ENCODE peak calls at places on chromosomes 3 and 15, in four cellular contexts. P is GM12878, N is K562, B is H1. R is an unnamed sample.

GRCh38 chr15:69117431-69117841 is 43.0 kb upstream of the GLCE start:
- DNase-seq in P (no peak), N (no peak), B (peak; percentile 38), R (no peak)

GRCh38 chr3:14016900-14017475 is 107.7 kb downstream of the CHCHD4 start:
- DNase-seq in P (no peak), N (no peak), B (no peak), R (no peak)

GRCh38 chr3:127000792-127001191 is 17.9 kb downstream of the PLXNA1 start:
- DNase-seq in P (no peak), N (no peak), B (no peak), R (no peak)

GRCh38 chr3:109355625-109356441 is 18.5 kb upstream of the DPPA4 start:
- DNase-seq in P (no peak), N (no peak), B (peak; percentile 92), R (no peak)

GRCh38 chr3:71051893-71052687 is 531.4 kb downstream of the FOXP1 start:
- DNase-seq in P (no peak), N (no peak), B (no peak), R (no peak)

GRCh38 chr15:45377630-45378148 is 655 bp downstream of the GATM start:
- DNase-seq in P (no peak), N (no peak), B (no peak), R (no peak)

GRCh38 chr3:65883614-65884013 is 155.1 kb downstream of the MAGI1 start:
- DNase-seq in P (no peak), N (no peak), B (no peak), R (no peak)

GRCh38 chr15:41207687-41208448 is 22.7 kb downstream of the EXD1 start:
- DNase-seq in P (no peak), N (no peak), B (no peak), R (no peak)

GRCh38 chr15:65189102-65189740 is 4.1 kb upstream of the CLPX start:
- DNase-seq in P (no peak), N (peak; percentile 49), B (peak; percentile 21), R (no peak)

GRCh38 chr3:81758275-81758674 is 3.2 kb downstream of the GBE1 start:
- DNase-seq in P (no peak), N (no peak), B (no peak), R (no peak)

GRCh38 chr15:101028772-101029438 is 109.7 kb downstream of the LRRK1 start:
- DNase-seq in P (no peak), N (no peak), B (no peak), R (no peak)

GRCh38 chr3:15284121-15284889 is 48.1 kb downstream of the SH3BP5 start:
- DNase-seq in P (no peak), N (no peak), B (no peak), R (no peak)

GRCh38 chr3:43894176-43895049 is 203.7 kb downstream of the ABHD5 start:
- DNase-seq in P (no peak), N (peak; percentile 71), B (peak; percentile 39), R (no peak)

GRCh38 chr3:112615942-112616731 is 24.8 kb downstream of the CCDC80 start:
- DNase-seq in P (no peak), N (no peak), B (no peak), R (no peak)

GRCh38 chr3:134212898-134213665 is 37.6 kb downstream of the RYK start:
- DNase-seq in P (peak; percentile 51), N (peak; percentile 63), B (peak; percentile 73), R (peak; percentile 14)

GRCh38 chr3:71309342-71309741 is 274.2 kb downstream of the FOXP1 start:
- DNase-seq in P (no peak), N (no peak), B (no peak), R (no peak)

GRCh38 chr15:61556037-61556648 is 327.0 kb upstream of the RORA start:
- DNase-seq in P (no peak), N (no peak), B (no peak), R (no peak)

GRCh38 chr3:112763258-112763657 is 83.4 kb downstream of the CD200R1L start:
- DNase-seq in P (no peak), N (no peak), B (no peak), R (no peak)

DNA sequence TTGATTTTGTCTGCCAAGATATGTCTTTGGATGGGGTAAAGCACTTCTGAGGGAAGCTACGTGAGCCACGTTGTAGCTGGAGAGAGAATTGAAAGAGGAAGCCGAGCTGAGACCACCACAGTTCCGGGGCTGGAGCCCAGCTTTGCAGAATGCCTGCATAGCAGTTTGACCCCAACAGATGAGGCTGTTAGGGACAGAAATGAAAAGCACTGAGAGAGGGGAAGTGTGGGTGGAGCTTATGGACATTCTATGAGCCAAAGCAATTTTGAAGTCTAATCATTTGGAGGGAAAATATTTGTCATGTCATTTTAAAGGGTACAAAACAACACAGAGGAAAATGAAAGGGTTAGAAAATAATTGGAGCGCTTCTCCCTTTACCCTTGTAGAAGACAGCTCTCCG is 45.4 kb downstream of the LIPC start:
- DNase-seq in P (no peak), N (no peak), B (no peak), R (no peak)
- TF ChIP-seq POLR2A in P (no peak), N (no peak), B (no peak), R (no peak)

GRCh38 chr3:149480326-149481017 is 6.0 kb downstream of the TM4SF4 start:
- DNase-seq in P (peak; percentile 52), N (peak; percentile 68), B (peak; percentile 80), R (peak; percentile 48)
- TF ChIP-seq POLR2AphosphoS5 in P (no peak), N (no peak), B (no peak), R (no peak)

GRCh38 chr3:107217161-107217560 is 160.1 kb upstream of the CCDC54 start:
- DNase-seq in P (no peak), N (no peak), B (no peak), R (no peak)
- TF ChIP-seq TAF1 in P (no peak), N (no peak), B (no peak), R (no peak)

GRCh38 chr3:98732239-98733054 is 30.7 kb upstream of the ST3GAL6 start:
- DNase-seq in P (no peak), N (no peak), B (peak; percentile 31), R (peak; percentile 39)
- TF ChIP-seq POLR2A in P (peak; percentile 81), N (no peak), B (peak; percentile 35), R (peak; percentile 84)

GRCh38 chr3:148948913-148949657 is 42.3 kb upstream of the GYG1 start:
- DNase-seq in P (no peak), N (no peak), B (no peak), R (no peak)

GRCh38 chr3:148954981-148955380 is 36.4 kb upstream of the GYG1 start:
- DNase-seq in P (no peak), N (no peak), B (no peak), R (no peak)

GRCh38 chr3:148953094-148953493 is 38.2 kb upstream of the GYG1 start:
- DNase-seq in P (no peak), N (no peak), B (no peak), R (no peak)

GRCh38 chr3:148950806-148951205 is 40.5 kb upstream of the GYG1 start:
- DNase-seq in P (no peak), N (no peak), B (no peak), R (no peak)

DNA sequence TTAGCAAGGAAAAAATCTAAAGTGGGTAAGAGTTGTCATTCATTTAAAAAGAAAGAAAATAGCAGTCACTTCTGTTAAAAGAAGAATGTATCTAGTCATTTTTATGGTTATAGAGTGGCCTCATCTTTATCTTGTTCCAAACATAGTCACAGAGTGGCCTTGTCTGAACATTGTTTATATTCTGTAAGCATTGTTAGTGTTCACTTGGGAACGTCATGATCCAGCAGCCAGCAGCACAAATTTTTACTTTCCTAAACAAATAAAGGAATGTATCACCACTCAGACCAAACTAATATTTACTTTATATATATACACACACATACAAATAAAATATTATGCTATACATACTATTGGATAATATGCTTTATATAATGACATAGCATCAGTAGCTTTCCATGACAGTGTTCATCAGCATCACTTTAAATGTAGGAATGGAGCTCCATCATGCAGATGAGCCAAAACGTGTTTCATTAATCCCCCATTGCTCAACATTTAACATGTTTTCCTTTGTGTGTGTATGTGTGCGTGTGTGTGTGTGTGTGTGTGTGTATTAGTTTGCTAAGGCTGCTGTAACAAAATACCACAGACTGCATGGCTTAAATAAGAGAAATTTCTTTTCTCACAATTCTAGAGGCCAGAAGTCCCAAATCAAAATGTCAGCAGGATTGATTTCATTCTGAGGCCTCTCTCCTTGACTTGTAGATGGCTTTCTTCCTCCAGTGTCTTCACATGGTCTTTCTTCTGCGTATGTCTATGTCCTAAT is 39.6 kb upstream of the GYG1 start:
- DNase-seq in P (no peak), N (no peak), B (no peak), R (no peak)
- TF ChIP-seq POLR2AphosphoS5 in P (no peak), N (no peak), B (no peak), R (no peak)

GRCh38 chr3:96331341-96331740 is 483.1 kb upstream of the EPHA6 start:
- DNase-seq in P (no peak), N (no peak), B (no peak), R (no peak)
- TF ChIP-seq TAF1 in P (no peak), N (no peak), B (no peak), R (no peak)

DNA sequence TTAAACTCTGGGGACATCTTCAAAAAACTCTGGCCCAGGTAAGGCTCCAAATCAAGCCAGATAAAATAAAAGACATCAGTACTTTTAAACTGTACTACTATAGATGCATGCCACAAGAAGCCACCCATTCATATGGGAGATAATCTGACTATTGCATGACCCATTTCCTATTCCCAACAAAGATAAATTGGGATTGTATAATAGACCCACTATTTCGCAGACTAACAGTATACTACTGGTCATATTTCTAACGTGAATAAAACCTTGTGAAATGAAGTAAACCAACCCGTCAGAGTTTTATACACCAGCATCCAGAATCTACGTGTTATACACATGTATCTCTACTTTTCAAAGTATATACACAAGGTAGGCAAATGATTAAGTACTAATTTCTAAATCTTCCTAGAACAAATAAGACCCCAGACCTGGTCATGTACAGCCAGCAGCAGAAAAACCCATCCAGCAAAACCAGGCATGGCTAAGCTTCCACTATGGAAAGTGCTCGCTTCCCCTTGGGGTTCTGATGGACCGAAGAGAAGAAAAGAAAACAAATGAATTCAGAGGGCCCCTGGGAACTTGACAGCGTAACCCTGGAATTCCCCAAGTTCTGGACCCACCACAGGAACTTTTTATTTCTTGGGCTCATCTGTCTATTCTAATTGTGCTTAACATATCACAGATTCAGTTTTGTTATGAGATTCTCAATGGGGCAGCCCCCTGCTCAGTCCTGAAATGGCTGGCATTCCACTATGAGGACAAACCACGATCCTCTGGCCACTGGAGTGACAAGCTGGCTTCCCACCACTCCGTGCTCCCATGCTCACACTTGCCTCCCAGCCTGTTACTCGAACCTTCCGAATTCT is 69.1 kb downstream of the MB21D2 start:
- DNase-seq in P (peak; percentile 75), N (no peak), B (no peak), R (no peak)
- TF ChIP-seq POLR2A in P (peak; percentile 31), N (no peak), B (no peak), R (no peak)

GRCh38 chr3:171649282-171649681 is 161.0 kb downstream of the PLD1 start:
- DNase-seq in P (no peak), N (no peak), B (no peak), R (no peak)
- TF ChIP-seq POLR2AphosphoS5 in P (no peak), N (no peak), B (no peak), R (no peak)

DNA sequence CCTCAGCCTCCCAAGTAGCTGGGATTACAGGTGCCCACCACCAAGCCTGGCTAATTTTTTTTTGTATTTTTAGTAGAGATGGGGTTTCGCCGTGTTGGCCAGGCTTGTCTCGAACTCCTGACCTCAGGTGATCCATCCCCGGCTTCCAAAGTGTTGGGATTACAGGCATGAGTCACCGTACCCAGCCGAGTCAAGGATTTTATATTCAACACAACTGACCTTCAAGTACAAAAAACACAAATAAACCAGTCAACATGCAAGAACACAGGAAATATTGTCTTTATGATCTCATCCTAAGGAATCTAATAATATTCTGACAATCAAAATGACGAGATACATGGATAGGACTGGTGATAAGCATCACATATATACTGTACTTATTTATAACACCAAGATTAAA is 37.9 kb downstream of the TJP1 start:
- DNase-seq in P (no peak), N (no peak), B (no peak), R (no peak)
- TF ChIP-seq TAF1 in P (no peak), N (no peak), B (no peak), R (no peak)

R was measured in GM12891.